ENCODE peak calls at places on chromosomes 4 and X, in seven cellular contexts. I, N, S, G, Z, C and E are unnamed samples.

GRCh38 chrX:154096140-154097002 is 1.1 kb downstream of the MECP2 start:
- DNase-seq in I (no peak), N (peak), S (no peak), G (peak), Z (peak), C (peak), E (peak)

GRCh38 chr4:47313396-47313795 is 150.1 kb downstream of the COMMD8 start:
- DNase-seq in I (no peak), N (no peak), S (no peak), G (no peak), Z (no peak), C (no peak), E (no peak)

GRCh38 chr4:123325241-123325681 is 71.3 kb upstream of the SPRY1 start:
- DNase-seq in I (no peak), N (no peak), S (no peak), G (no peak), Z (no peak), C (no peak), E (no peak)

GRCh38 chr4:88457307-88458090 is 580 bp downstream of the HERC5 start:
- DNase-seq in I (no peak), N (peak), S (peak), G (peak), Z (peak), C (peak), E (no peak)

GRCh38 chr4:143397335-143397734 is 60.7 kb downstream of the GAB1 start:
- DNase-seq in I (no peak), N (no peak), S (no peak), G (no peak), Z (no peak), C (no peak), E (peak)

GRCh38 chr4:152981842-152982241 is 45.7 kb downstream of the FHDC1 start:
- DNase-seq in I (no peak), N (no peak), S (no peak), G (no peak), Z (no peak), C (no peak), E (no peak)

GRCh38 chr4:186596850-186597390 is 41.6 kb upstream of the MTNR1A start:
- DNase-seq in I (no peak), N (no peak), S (no peak), G (no peak), Z (no peak), C (no peak), E (no peak)

GRCh38 chrX:41332408-41332987 is 1.5 kb upstream of the DDX3X start:
- DNase-seq in I (no peak), N (no peak), S (peak), G (peak), Z (no peak), C (peak), E (no peak)

GRCh38 chrX:30156880-30157560 is 58.3 kb upstream of the MAGEB2 start:
- DNase-seq in I (no peak), N (no peak), S (peak), G (no peak), Z (no peak), C (no peak), E (no peak)

GRCh38 chrX:137479394-137479793 is 86.5 kb upstream of the ZIC3 start:
- DNase-seq in I (no peak), N (no peak), S (no peak), G (no peak), Z (no peak), C (no peak), E (no peak)

GRCh38 chrX:25754399-25754798 is 383.7 kb upstream of the MAGEB18 start:
- DNase-seq in I (no peak), N (no peak), S (no peak), G (no peak), Z (no peak), C (no peak), E (no peak)

GRCh38 chr4:143207555-143207954 is 22.8 kb downstream of the USP38 start:
- DNase-seq in I (no peak), N (no peak), S (peak), G (no peak), Z (peak), C (no peak), E (peak)

GRCh38 chr4:1613099-1613495 is 71.0 kb downstream of the FAM53A start:
- DNase-seq in I (no peak), N (no peak), S (no peak), G (no peak), Z (no peak), C (no peak), E (no peak)

GRCh38 chrX:87583679-87584078 is 66.1 kb downstream of the KLHL4 start:
- DNase-seq in I (no peak), N (no peak), S (peak), G (no peak), Z (no peak), C (no peak), E (peak)

GRCh38 chr4:52265781-52266525 is 214.8 kb downstream of the SPATA18 start:
- DNase-seq in I (no peak), N (no peak), S (no peak), G (no peak), Z (no peak), C (no peak), E (no peak)

GRCh38 chr4:21134994-21135393 is 434.7 kb downstream of the PACRGL start:
- DNase-seq in I (no peak), N (no peak), S (peak), G (no peak), Z (peak), C (no peak), E (peak)

GRCh38 chr4:525660-526059 is 26.6 kb downstream of the PIGG start:
- DNase-seq in I (no peak), N (no peak), S (no peak), G (no peak), Z (no peak), C (no peak), E (no peak)

GRCh38 chrX:54786972-54787371 is 11.1 kb downstream of the ITIH6 start:
- DNase-seq in I (no peak), N (peak), S (no peak), G (no peak), Z (no peak), C (no peak), E (no peak)
- TF ChIP-seq CTCF in I (no peak), N (no peak), S (no peak), G (no peak), Z (no peak), C (no peak), E (no peak)

GRCh38 chrX:128781506-128781905 is 729.3 kb upstream of the ACTRT1 start:
- DNase-seq in I (no peak), N (peak), S (no peak), G (no peak), Z (no peak), C (no peak), E (no peak)
- TF ChIP-seq CTCF in I (no peak), N (no peak), S (no peak), G (no peak), Z (no peak), C (peak), E (no peak)

DNA sequence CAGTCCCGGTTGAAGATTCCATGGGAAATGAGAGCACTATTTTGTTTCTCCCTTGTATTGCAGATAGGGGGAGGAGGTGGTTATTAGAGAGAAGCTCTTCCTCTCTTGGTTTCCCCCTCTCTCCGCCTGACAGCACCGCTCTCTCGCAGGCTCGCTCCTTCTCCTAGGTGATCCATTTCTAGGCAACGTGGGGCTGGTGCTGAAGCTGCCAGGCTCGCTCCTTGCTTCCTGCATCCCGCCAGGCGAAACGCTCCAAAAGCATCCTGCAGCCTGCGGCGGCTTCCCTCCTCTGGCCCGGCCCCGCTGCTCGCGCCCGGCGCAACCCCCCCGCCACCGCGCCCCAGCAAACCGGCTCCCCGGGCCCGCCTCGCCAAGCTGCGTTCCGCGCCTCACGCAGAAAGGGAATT is at the start of gene GRID2:
- DNase-seq in I (no peak), N (no peak), S (peak), G (no peak), Z (no peak), C (no peak), E (no peak)
- TF ChIP-seq CTCF in I (no peak), N (no peak), S (peak), G (no peak), Z (no peak), C (peak), E (no peak)

GRCh38 chr4:13432453-13432852 is 51.7 kb downstream of the RAB28 start:
- DNase-seq in I (no peak), N (no peak), S (no peak), G (no peak), Z (no peak), C (no peak), E (no peak)

GRCh38 chr4:13430834-13431568 is 53.1 kb downstream of the RAB28 start:
- DNase-seq in I (no peak), N (no peak), S (no peak), G (no peak), Z (no peak), C (no peak), E (no peak)

DNA sequence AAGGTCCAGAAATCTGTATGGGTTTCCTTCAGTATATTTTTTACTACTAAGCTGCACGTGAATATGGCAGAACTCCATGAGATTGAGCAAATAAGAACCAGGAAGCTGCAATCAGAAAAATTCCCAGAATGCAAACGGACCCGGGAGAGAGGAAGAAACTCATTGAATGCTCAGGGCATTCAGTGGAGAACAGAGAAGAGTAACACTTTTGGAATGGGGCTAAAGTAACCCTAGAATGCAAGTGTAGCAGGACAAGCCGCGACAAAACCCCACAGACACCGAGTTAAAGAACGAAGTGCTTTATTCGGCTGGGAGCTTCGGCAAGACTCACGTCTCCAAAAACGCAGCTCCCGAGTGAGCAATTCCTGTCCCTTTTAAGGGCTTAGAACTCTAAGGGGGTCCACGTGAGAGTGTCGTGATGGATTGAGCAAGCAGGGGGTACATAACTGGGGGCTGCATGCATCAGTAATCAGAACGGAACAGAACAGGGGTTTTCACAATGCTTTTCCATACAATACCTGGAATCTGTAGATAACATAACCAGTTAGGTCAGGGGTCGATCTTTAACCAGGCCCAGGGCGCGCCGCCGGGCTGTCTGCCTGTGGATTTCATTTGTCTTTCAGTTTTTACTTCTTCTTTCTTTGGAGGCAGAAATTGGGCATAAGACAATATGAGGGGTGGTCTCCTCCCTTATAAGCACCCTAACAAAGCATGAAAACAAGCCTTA is 56.4 kb downstream of the RAB28 start:
- DNase-seq in I (no peak), N (no peak), S (peak), G (no peak), Z (peak), C (no peak), E (no peak)
- TF ChIP-seq CTCF in I (no peak), N (no peak), S (no peak), G (no peak), Z (no peak), C (no peak), E (no peak)

GRCh38 chr4:16767861-16768260 is 130.6 kb downstream of the LDB2 start:
- DNase-seq in I (no peak), N (no peak), S (no peak), G (no peak), Z (no peak), C (no peak), E (no peak)

GRCh38 chr4:16761031-16761430 is 137.4 kb downstream of the LDB2 start:
- DNase-seq in I (no peak), N (no peak), S (peak), G (no peak), Z (no peak), C (no peak), E (no peak)

GRCh38 chr4:16767251-16767650 is 131.2 kb downstream of the LDB2 start:
- DNase-seq in I (no peak), N (no peak), S (no peak), G (no peak), Z (no peak), C (no peak), E (no peak)

GRCh38 chr4:16765549-16765948 is 132.9 kb downstream of the LDB2 start:
- DNase-seq in I (no peak), N (no peak), S (no peak), G (no peak), Z (no peak), C (no peak), E (no peak)

DNA sequence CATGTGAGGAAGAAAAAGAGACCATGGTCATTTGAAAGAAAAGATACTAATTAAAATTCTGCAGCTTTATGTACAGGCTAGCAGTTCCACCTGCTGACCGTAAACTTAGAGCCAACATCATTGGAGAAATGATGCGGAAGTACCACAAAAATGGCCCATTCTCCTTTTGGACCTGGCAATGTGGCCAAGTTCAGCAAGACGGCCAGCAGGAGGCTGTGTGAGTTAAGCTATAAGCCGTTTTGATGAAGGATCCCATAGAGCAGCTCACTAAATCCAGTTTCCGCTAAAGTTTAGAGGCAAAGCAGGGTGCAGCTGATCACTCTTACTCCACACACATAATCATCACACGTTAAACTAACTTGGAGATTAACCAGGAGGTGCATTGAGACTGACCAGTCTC is 133.8 kb downstream of the LDB2 start:
- DNase-seq in I (no peak), N (no peak), S (peak), G (no peak), Z (no peak), C (no peak), E (peak)
- TF ChIP-seq CTCF in I (peak), N (no peak), S (peak), G (no peak), Z (peak), C (peak), E (peak)